ENCODE peak calls at places on chromosomes 13 and 19, in six cellular contexts. A is fibroblast of lung, I is tibial artery, U is BE2C, K is spleen, X is astrocyte. W is an unnamed sample.

GRCh38 chr13:49373699-49374098 is 70.2 kb downstream of the CAB39L start:
- DNase-seq in A (no peak), I (no peak), U (no peak), K (no peak), X (peak), W (peak)

GRCh38 chr13:27820524-27821482 is 28.5 kb downstream of the GSX1 start:
- DNase-seq in A (no peak), I (no peak), U (no peak), K (no peak), X (no peak), W (no peak)

GRCh38 chr19:16684216-16684615 is 23.3 kb downstream of the TMEM38A start:
- DNase-seq in A (no peak), I (no peak), U (no peak), K (no peak), X (no peak), W (no peak)

GRCh38 chr19:31553844-31554215 is 204.6 kb upstream of the TSHZ3 start:
- DNase-seq in A (peak), I (no peak), U (no peak), K (no peak), X (no peak), W (no peak)

GRCh38 chr19:10808937-10809655 is 26.9 kb downstream of the TMED1 start:
- DNase-seq in A (peak), I (no peak), U (no peak), K (no peak), X (peak), W (peak)

GRCh38 chr13:23739597-23739996 is 149.6 kb downstream of the MIPEP start:
- DNase-seq in A (no peak), I (no peak), U (no peak), K (no peak), X (no peak), W (no peak)

GRCh38 chr13:51246411-51247298 is 24.5 kb downstream of the FAM124A start:
- DNase-seq in A (no peak), I (no peak), U (peak), K (no peak), X (no peak), W (no peak)

GRCh38 chr19:16920816-16921529 is 32.2 kb downstream of the F2RL3 start:
- DNase-seq in A (peak), I (no peak), U (peak), K (no peak), X (peak), W (peak)

GRCh38 chr19:4575267-4575793 is 15.8 kb upstream of the SEMA6B start:
- DNase-seq in A (peak), I (no peak), U (peak), K (no peak), X (peak), W (peak)

GRCh38 chr13:114015111-114015551 is 41.3 kb upstream of the C13orf46 start:
- DNase-seq in A (no peak), I (no peak), U (no peak), K (no peak), X (no peak), W (no peak)

GRCh38 chr13:80830431-80830830 is 489.5 kb upstream of the SPRY2 start:
- DNase-seq in A (no peak), I (no peak), U (no peak), K (no peak), X (no peak), W (no peak)

GRCh38 chr19:16078311-16078758 is 2.0 kb downstream of the TPM4 start:
- DNase-seq in A (no peak), I (peak), U (peak), K (peak), X (peak), W (no peak)

GRCh38 chr19:11987405-11988231 is 22.8 kb downstream of the ZNF763 start:
- DNase-seq in A (peak), I (peak), U (peak), K (peak), X (peak), W (peak)

GRCh38 chr13:43529796-43530195 is 257.0 kb downstream of the ENOX1 start:
- DNase-seq in A (no peak), I (no peak), U (no peak), K (no peak), X (no peak), W (no peak)

GRCh38 chr19:16202320-16203255 is 4.9 kb downstream of the AP1M1 start:
- DNase-seq in A (no peak), I (peak), U (no peak), K (no peak), X (peak), W (peak)

GRCh38 chr13:43693639-43694038 is 93.1 kb downstream of the ENOX1 start:
- DNase-seq in A (no peak), I (no peak), U (no peak), K (no peak), X (no peak), W (no peak)

GRCh38 chr13:25177012-25177411 is 4.9 kb upstream of the AMER2 start:
- DNase-seq in A (no peak), I (no peak), U (no peak), K (no peak), X (no peak), W (no peak)

GRCh38 chr13:20475927-20476691 is 49.5 kb downstream of the CRYL1 start:
- DNase-seq in A (no peak), I (no peak), U (no peak), K (peak), X (peak), W (no peak)

GRCh38 chr19:47124937-47125668 is 5.5 kb upstream of the SAE1 start:
- DNase-seq in A (peak), I (no peak), U (peak), K (no peak), X (peak), W (peak)

GRCh38 chr19:6743071-6743470 is 3.6 kb downstream of the TRIP10 start:
- DNase-seq in A (peak), I (no peak), U (no peak), K (no peak), X (no peak), W (no peak)

GRCh38 chr19:41937976-41938375 is 9.7 kb upstream of the ERFL start:
- DNase-seq in A (no peak), I (no peak), U (no peak), K (peak), X (no peak), W (no peak)
- TF ChIP-seq CTCF in A (no peak), I (no peak), U (no peak), K (no peak), X (no peak), W (peak)

DNA sequence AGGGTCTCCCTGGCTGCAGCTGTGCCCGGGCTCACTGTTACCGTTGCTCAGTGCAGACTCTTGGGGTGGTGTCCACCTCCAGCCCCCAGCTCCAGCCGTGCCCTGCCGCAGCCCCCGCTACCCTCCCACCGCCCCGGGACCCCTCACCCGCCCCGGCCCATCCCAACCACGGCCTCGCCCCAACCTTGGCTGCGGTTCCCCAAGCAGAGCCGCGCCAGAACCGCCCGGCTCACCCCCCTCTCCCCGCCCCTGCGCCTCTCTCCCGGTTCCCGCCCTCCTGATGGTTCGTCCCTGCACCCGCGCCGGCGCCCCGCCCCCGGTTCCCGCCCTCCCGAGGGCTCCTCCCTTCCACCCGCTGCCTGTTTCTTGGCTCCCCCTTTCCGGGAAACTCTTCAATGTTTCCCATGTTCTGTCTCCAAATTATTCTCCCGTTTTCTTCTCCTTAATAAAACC is 40.3 kb downstream of the ANKRD10 start:
- DNase-seq in A (peak), I (peak), U (peak), K (peak), X (peak), W (peak)
- H3K4me3 ChIP-seq in A (peak), I (peak), U (peak), K (peak), X (peak), W (peak)

DNA sequence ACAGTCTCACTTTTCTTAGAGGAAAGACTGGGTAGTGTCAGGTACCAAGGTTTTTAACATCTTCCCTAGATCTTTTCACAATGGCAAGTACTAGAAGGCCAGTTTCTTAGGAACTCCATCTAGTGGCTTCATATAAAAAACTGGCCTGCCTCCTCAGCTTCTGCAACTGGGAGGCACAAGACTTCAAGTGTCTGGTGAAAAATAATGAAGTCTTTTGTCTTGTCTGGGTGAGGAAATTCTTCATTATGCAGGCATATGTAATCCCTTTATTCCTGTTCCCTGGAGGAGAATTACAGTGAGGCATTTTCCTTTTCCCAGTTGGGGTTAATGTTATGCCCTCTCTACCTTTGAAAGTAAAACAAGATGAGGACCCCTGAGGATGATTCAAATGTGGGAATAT is 300.5 kb downstream of the NALCN start:
- DNase-seq in A (peak), I (no peak), U (no peak), K (no peak), X (no peak), W (peak)
- TF ChIP-seq CTCF in A (peak), I (no peak), U (peak), K (no peak), X (peak), W (peak)

GRCh38 chr19:35513231-35513974 is at the start of gene DMKN:
- DNase-seq in A (peak), I (no peak), U (no peak), K (no peak), X (no peak), W (peak)
- H3K4me3 ChIP-seq in A (no peak), I (no peak), U (no peak), K (no peak), X (no peak), W (no peak)